ENCODE peak calls at places on chromosomes 5 and 9, in four cellular contexts. I is A549, A is HepG2, K is K562. T is an unnamed sample.

GRCh38 chr9:97510797-97511761 is 9.6 kb downstream of the TMOD1 start:
- DNase-seq in I (peak), K (peak), A (no peak), T (no peak)

GRCh38 chr5:159844725-159845124 is 71.6 kb upstream of the ADRA1B start:
- DNase-seq in K (no peak), A (no peak), I (no peak), T (no peak)

GRCh38 chr5:153222956-153223355 is 267.5 kb upstream of the GRIA1 start:
- DNase-seq in I (no peak), A (no peak), K (no peak), T (no peak)

GRCh38 chr5:380701-381309 is 59.3 kb downstream of the AHRR start:
- DNase-seq in K (no peak), I (no peak), A (no peak), T (no peak)

GRCh38 chr5:73303139-73304079 is 130.4 kb downstream of the TMEM174 start:
- DNase-seq in K (no peak), A (no peak), I (peak), T (peak)

GRCh38 chr9:110160163-110160562 is 47.8 kb downstream of the C9orf152 start:
- DNase-seq in I (no peak), A (no peak), K (no peak), T (no peak)

GRCh38 chr5:179164331-179165311 is 104.4 kb downstream of the ZNF354C start:
- DNase-seq in I (no peak), A (no peak), K (no peak), T (peak)

GRCh38 chr9:17204611-17205165 is 69.8 kb downstream of the CNTLN start:
- DNase-seq in I (no peak), A (no peak), K (no peak), T (peak)

GRCh38 chr5:153463806-153464205 is 26.7 kb upstream of the GRIA1 start:
- DNase-seq in A (no peak), I (no peak), K (no peak), T (no peak)

GRCh38 chr9:318646-319045 is 104.0 kb downstream of the DOCK8 start:
- DNase-seq in I (no peak), A (no peak), K (no peak), T (no peak)

GRCh38 chr5:94911285-94911684 is 292.8 kb downstream of the SLF1 start:
- DNase-seq in A (no peak), K (no peak), I (no peak), T (no peak)

GRCh38 chr9:134778841-134779411 is 101.7 kb upstream of the FCN2 start:
- DNase-seq in A (peak), I (peak), K (peak), T (peak)

GRCh38 chr5:143108498-143109128 is 294.9 kb downstream of the NR3C1 start:
- DNase-seq in A (peak), K (no peak), I (no peak), T (no peak)

GRCh38 chr5:137743031-137743640 is 7.2 kb upstream of the KLHL3 start:
- DNase-seq in K (peak), A (peak), I (peak), T (peak)

GRCh38 chr5:132050661-132051371 is 9.6 kb upstream of the IL3 start:
- DNase-seq in I (no peak), A (no peak), K (no peak), T (no peak)

GRCh38 chr9:126702501-126703329 is 89.0 kb downstream of the LMX1B start:
- DNase-seq in A (no peak), I (no peak), K (peak), T (peak)

GRCh38 chr5:149423287-149424268 is 44.5 kb upstream of the IL17B start:
- DNase-seq in I (no peak), A (peak), K (no peak), T (no peak)

GRCh38 chr5:175655411-175655810 is 2.5 kb upstream of the HRH2 start:
- DNase-seq in K (no peak), I (no peak), A (no peak), T (no peak)

GRCh38 chr9:76371901-76372300 is 22.3 kb downstream of the RFK start:
- DNase-seq in A (no peak), I (peak), K (no peak), T (no peak)

GRCh38 chr9:121269030-121269887 is 1.3 kb downstream of the GSN start:
- DNase-seq in A (no peak), I (no peak), K (peak), T (no peak)

GRCh38 chr5:168047043-168047668 is 244.3 kb upstream of the WWC1 start:
- DNase-seq in I (peak), K (peak), A (peak), T (peak)

GRCh38 chr5:142080248-142080647 is 28.3 kb upstream of the NDFIP1 start:
- DNase-seq in K (no peak), A (no peak), I (no peak), T (no peak)

GRCh38 chr9:129321511-129322021 is 143.5 kb upstream of the IER5L start:
- DNase-seq in A (no peak), K (no peak), I (no peak), T (peak)
- TF ChIP-seq NR3C1 in A (no peak), K (no peak), I (no peak), T (no peak)

GRCh38 chr5:10595678-10596309 is 31.9 kb downstream of the ANKRD33B start:
- DNase-seq in A (peak), K (peak), I (peak), T (no peak)
- TF ChIP-seq NR3C1 in A (no peak), K (no peak), I (no peak), T (no peak)

DNA sequence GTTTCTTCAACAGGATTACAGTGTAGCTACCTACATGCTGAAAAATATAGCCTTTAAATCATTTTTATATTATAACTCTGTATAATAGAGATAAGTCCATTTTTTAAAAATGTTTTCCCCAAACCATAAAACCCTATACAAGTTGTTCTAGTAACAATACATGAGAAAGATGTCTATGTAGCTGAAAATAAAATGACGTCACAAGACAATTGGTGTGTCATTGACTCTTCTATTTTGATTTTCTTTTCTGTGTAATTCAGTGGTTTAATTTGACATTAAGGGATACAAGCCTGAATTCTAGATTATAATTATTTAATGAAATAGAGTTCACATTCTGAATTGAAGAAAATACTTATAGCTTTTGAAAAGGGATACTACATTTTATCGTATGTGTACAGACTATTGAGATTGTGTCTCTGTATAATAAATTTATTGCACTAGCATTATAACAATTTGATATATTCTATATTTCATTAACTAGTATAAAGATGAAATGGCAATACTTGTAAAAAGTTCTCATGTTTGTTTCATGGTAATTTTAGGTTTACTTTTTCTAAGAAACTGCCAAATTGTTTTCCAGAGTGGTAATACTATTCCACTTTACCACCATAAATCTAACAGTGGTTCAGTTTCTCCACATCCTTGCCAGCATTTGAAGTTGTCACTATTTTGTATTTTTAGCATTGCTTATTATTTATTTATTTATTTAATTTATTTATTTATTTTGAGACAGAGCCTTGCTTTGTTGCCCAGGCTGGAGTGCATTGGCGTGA is 18.7 kb downstream of the ANXA1 start:
- DNase-seq in I (no peak), K (no peak), A (no peak), T (no peak)
- TF ChIP-seq NR3C1 in I (no peak), K (no peak), A (no peak), T (no peak)

GRCh38 chr5:135308752-135309151 is 90.3 kb downstream of the MACROH2A1 start:
- DNase-seq in I (peak), K (no peak), A (peak), T (no peak)
- TF ChIP-seq NR3C1 in I (no peak), K (no peak), A (no peak), T (no peak)

DNA sequence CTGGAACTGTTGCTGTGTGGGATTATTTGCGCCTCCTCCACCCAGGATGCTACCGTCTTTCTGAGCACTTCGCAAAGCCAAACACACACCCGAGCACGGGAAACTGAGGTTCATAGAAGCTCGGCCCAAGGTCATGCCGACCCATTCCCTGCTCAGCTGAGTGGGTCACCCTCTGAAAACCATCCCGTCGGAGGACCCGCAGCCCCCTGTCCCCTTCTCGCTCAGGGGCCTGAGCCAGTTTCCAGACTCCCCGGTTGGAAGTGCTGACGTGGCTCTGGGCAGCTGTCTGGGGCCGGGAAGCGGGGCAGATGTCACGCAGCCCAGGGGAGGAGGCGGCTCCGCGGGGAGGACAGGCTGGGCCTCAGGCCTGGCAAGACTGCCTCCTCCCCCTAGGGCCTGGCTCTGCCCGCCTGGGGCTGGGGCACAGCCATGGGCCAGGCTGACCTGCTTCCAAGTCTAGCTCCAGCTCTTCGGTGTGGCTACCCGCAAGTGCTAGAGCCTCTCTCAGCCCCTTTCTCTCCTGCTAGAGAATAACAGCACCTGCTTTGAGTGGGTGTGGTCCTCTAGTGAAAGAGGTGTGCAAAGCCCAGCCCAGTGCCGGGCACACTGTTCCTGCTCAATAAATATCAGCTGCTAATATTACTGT is 9.9 kb upstream of the CXXC5 start:
- DNase-seq in A (no peak), K (peak), I (no peak), T (peak)
- TF ChIP-seq NR3C1 in A (no peak), K (no peak), I (no peak), T (no peak)

GRCh38 chr5:38226091-38226490 is 32.3 kb upstream of the EGFLAM start:
- DNase-seq in I (no peak), A (no peak), K (no peak), T (no peak)
- TF ChIP-seq NR3C1 in I (no peak), A (no peak), K (no peak), T (no peak)

GRCh38 chr5:29853711-29854110 is 1339.8 kb upstream of the CDH6 start:
- DNase-seq in K (no peak), A (no peak), I (no peak), T (no peak)

DNA sequence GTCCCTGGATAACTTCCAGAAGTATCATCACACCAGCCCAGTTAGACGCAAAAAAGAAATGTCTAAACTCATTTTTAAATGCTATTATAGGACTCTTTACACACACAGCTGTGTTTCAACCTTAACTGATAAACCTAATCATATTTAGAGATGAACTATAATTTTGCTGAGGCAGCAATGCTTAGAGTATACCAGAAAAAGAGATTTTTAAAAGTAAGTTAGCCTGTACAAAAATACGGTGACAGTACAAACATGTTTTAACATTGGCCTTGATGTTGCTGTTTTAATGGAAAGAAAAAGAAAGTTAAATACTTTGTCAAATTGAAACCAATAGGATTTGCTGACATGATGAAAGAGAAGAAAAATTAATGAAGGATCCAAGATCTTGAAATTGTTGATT is 1341.2 kb upstream of the CDH6 start:
- DNase-seq in K (no peak), I (no peak), A (no peak), T (no peak)
- TF ChIP-seq NR3C1 in K (no peak), I (no peak), A (no peak), T (no peak)